ENCODE peak calls at places on chromosomes 13 and 19, in eight cellular contexts. X is psoas muscle; F is GM04504; G is left lung; E is RKO; D is HEK293T; P is stimulated activated CD8-positive, alpha-beta memory T cell treated with anti-CD3 and anti-CD28 coated beads, Interleukin-4, amount 100 ng/mL, for 48 hours; Y is NCI-H1436 treated with DMSO at 0.1 percent for 48 hours. K is an unnamed sample.

GRCh38 chr19:46416077-46416709 is 2.8 kb upstream of the CCDC8 start:
- DNase-seq in X (peak), F (peak), G (peak), E (no peak), D (peak), P (peak), Y (peak), K (peak)

GRCh38 chr19:19275166-19275565 is 2.1 kb upstream of the TM6SF2 start:
- DNase-seq in X (no peak), F (no peak), G (no peak), E (no peak), D (no peak), P (no peak), Y (no peak), K (no peak)

GRCh38 chr19:33580026-33580644 is 41.6 kb upstream of the CHST8 start:
- DNase-seq in X (no peak), F (no peak), G (no peak), E (no peak), D (no peak), P (no peak), Y (no peak), K (peak)

GRCh38 chr13:31485651-31486051 is 253.7 kb upstream of the RXFP2 start:
- DNase-seq in X (no peak), F (no peak), G (no peak), E (peak), D (no peak), P (no peak), Y (no peak), K (no peak)

GRCh38 chr19:39261704-39262103 is 6.5 kb upstream of the IFNL2 start:
- DNase-seq in X (no peak), F (no peak), G (no peak), E (no peak), D (no peak), P (no peak), Y (no peak), K (no peak)

GRCh38 chr19:5065717-5066116 is 96.8 kb downstream of the KDM4B start:
- DNase-seq in X (no peak), F (no peak), G (no peak), E (no peak), D (no peak), P (no peak), Y (no peak), K (no peak)

GRCh38 chr19:55165952-55166529 is 372 bp downstream of the DNAAF3 start:
- DNase-seq in X (peak), F (peak), G (no peak), E (peak), D (peak), P (peak), Y (peak), K (peak)

GRCh38 chr19:45247136-45247535 is 1.9 kb upstream of the EXOC3L2 start:
- DNase-seq in X (no peak), F (no peak), G (no peak), E (no peak), D (no peak), P (no peak), Y (no peak), K (no peak)

GRCh38 chr19:12222980-12223630 is 60.2 kb downstream of the ZNF136 start:
- DNase-seq in X (no peak), F (no peak), G (no peak), E (no peak), D (no peak), P (no peak), Y (no peak), K (no peak)

GRCh38 chr13:33723772-33724435 is 94.0 kb upstream of the RFC3 start:
- DNase-seq in X (peak), F (peak), G (peak), E (peak), D (peak), P (peak), Y (no peak), K (peak)

GRCh38 chr13:44374348-44374712 is 706 bp downstream of the SERP2 start:
- DNase-seq in X (no peak), F (no peak), G (no peak), E (no peak), D (no peak), P (no peak), Y (no peak), K (no peak)

GRCh38 chr19:51607920-51608562 is 22.2 kb downstream of the SIGLEC5 start:
- DNase-seq in X (peak), F (peak), G (peak), E (peak), D (peak), P (peak), Y (no peak), K (peak)

GRCh38 chr19:10961763-10962536 is 1.1 kb downstream of the SMARCA4 start:
- DNase-seq in X (no peak), F (no peak), G (no peak), E (peak), D (no peak), P (peak), Y (no peak), K (no peak)

GRCh38 chr19:13100031-13100588 is 2.5 kb downstream of the LYL1 start:
- DNase-seq in X (no peak), F (no peak), G (no peak), E (peak), D (no peak), P (peak), Y (no peak), K (peak)

GRCh38 chr13:46743191-46743590 is 53.8 kb downstream of the ESD start:
- DNase-seq in X (no peak), F (no peak), G (no peak), E (no peak), D (no peak), P (no peak), Y (no peak), K (no peak)

GRCh38 chr13:25632166-25632888 is 260.6 kb downstream of the ATP8A2 start:
- DNase-seq in X (no peak), F (no peak), G (no peak), E (no peak), D (no peak), P (no peak), Y (no peak), K (no peak)

GRCh38 chr19:12065100-12065538 is 588 bp downstream of the ZNF844 start:
- DNase-seq in X (peak), F (no peak), G (peak), E (peak), D (no peak), P (peak), Y (no peak), K (no peak)

GRCh38 chr13:21637296-21637695 is 33.3 kb upstream of the MICU2 start:
- DNase-seq in X (no peak), F (no peak), G (peak), E (peak), D (no peak), P (peak), Y (no peak), K (peak)

GRCh38 chr19:41563847-41564514 is 12.0 kb upstream of the CEACAM21 start:
- DNase-seq in X (no peak), F (no peak), G (no peak), E (no peak), D (no peak), P (no peak), Y (no peak), K (no peak)

GRCh38 chr13:60095300-60095699 is 68.4 kb downstream of the DIAPH3 start:
- DNase-seq in X (no peak), F (no peak), G (no peak), E (no peak), D (no peak), P (no peak), Y (no peak), K (no peak)

GRCh38 chr19:43656436-43656835 is 13.5 kb downstream of the PLAUR start:
- DNase-seq in X (no peak), F (no peak), G (no peak), E (no peak), D (no peak), P (no peak), Y (no peak), K (no peak)

GRCh38 chr13:34567558-34567957 is 374.5 kb upstream of the NBEA start:
- DNase-seq in X (no peak), F (no peak), G (no peak), E (no peak), D (no peak), P (no peak), Y (no peak), K (no peak)

GRCh38 chr19:49020342-49020741 is 3.5 kb upstream of the LHB start:
- DNase-seq in X (no peak), F (no peak), G (no peak), E (no peak), D (no peak), P (no peak), Y (no peak), K (no peak)

GRCh38 chr13:66887088-66887487 is 343.0 kb downstream of the PCDH9 start:
- DNase-seq in X (no peak), F (no peak), G (no peak), E (no peak), D (no peak), P (no peak), Y (no peak), K (no peak)

GRCh38 chr19:53518716-53519115 is 19.2 kb upstream of the ZNF331 start:
- DNase-seq in X (no peak), F (no peak), G (no peak), E (no peak), D (no peak), P (no peak), Y (no peak), K (no peak)

GRCh38 chr19:45428385-45429231 is 4.9 kb upstream of the ERCC1 start:
- DNase-seq in X (peak), F (no peak), G (no peak), E (no peak), D (peak), P (peak), Y (no peak), K (no peak)

GRCh38 chr13:21079206-21079605 is 17.8 kb upstream of the LATS2 start:
- DNase-seq in X (no peak), F (no peak), G (no peak), E (no peak), D (no peak), P (no peak), Y (no peak), K (no peak)

GRCh38 chr13:33033361-33033812 is 17.2 kb downstream of the KL start:
- DNase-seq in X (no peak), F (no peak), G (no peak), E (no peak), D (no peak), P (peak), Y (no peak), K (no peak)

GRCh38 chr19:3699071-3699740 is 1.1 kb downstream of the PIP5K1C start:
- DNase-seq in X (peak), F (peak), G (peak), E (peak), D (no peak), P (peak), Y (no peak), K (peak)

GRCh38 chr19:35673121-35673804 is 6.9 kb downstream of the UPK1A start:
- DNase-seq in X (peak), F (peak), G (no peak), E (no peak), D (peak), P (peak), Y (no peak), K (peak)

GRCh38 chr13:109914111-109914510 is 127.7 kb upstream of the IRS2 start:
- DNase-seq in X (no peak), F (no peak), G (no peak), E (no peak), D (no peak), P (no peak), Y (no peak), K (no peak)

GRCh38 chr13:32302461-32302860 is 12.7 kb downstream of the ZAR1L start:
- DNase-seq in X (no peak), F (no peak), G (no peak), E (no peak), D (no peak), P (no peak), Y (no peak), K (no peak)

GRCh38 chr19:4302238-4302630 is at the start of gene TMIGD2:
- DNase-seq in X (no peak), F (no peak), G (no peak), E (no peak), D (no peak), P (no peak), Y (no peak), K (no peak)

K was measured in spleen.